ENCODE peak calls at places on chromosomes 4 and X, in five cellular contexts. S is IMR-90, A is H9, C is H1, Q is mesenchymal stem cell. J is an unnamed sample.

GRCh38 chr4:24794916-24795665 is at the start of gene SOD3:
- DNase-seq in A (peak), C (peak), S (peak), Q (peak), J (peak)

GRCh38 chr4:150005537-150005936 is 72.7 kb upstream of the DCLK2 start:
- DNase-seq in C (no peak), S (no peak), A (no peak), Q (no peak), J (no peak)

GRCh38 chrX:8433296-8434094 is 31.1 kb upstream of the VCX3B start:
- DNase-seq in S (no peak), A (no peak), C (no peak), Q (peak), J (no peak)

GRCh38 chrX:8820910-8821527 is 19.8 kb upstream of the FAM9A start:
- DNase-seq in A (peak), Q (peak), C (peak), S (peak), J (no peak)

GRCh38 chrX:69027181-69028005 is 137.9 kb downstream of the PJA1 start:
- DNase-seq in A (no peak), C (no peak), S (peak), Q (peak), J (peak)

GRCh38 chr4:176238157-176238608 is 30.8 kb downstream of the ASB5 start:
- DNase-seq in S (peak), C (no peak), A (no peak), Q (no peak), J (no peak)

GRCh38 chr4:110005461-110006056 is 92.9 kb downstream of the EGF start:
- DNase-seq in C (no peak), Q (peak), S (peak), A (no peak), J (peak)

GRCh38 chr4:3227878-3228675 is 20.9 kb upstream of the MSANTD1 start:
- DNase-seq in S (peak), Q (no peak), C (no peak), A (no peak), J (no peak)

GRCh38 chrX:44247468-44247867 is 96.0 kb downstream of the EFHC2 start:
- DNase-seq in C (no peak), S (no peak), Q (no peak), A (no peak), J (no peak)

GRCh38 chr4:156779046-156779445 is 192.6 kb downstream of the PDGFC start:
- DNase-seq in Q (no peak), A (no peak), C (no peak), S (peak), J (no peak)

GRCh38 chr4:124095596-124095995 is 616.9 kb downstream of the ANKRD50 start:
- DNase-seq in Q (no peak), C (no peak), S (peak), A (no peak), J (no peak)

GRCh38 chr4:153372967-153373562 is 28.6 kb downstream of the MND1 start:
- DNase-seq in C (no peak), S (no peak), Q (no peak), A (no peak), J (no peak)
- H4K91ac ChIP-seq in C (no peak), S (no peak), Q (no peak), A (no peak), J (no peak)

GRCh38 chr4:654871-655734 is 19.0 kb downstream of the ATP5ME start:
- DNase-seq in A (no peak), S (no peak), C (no peak), Q (no peak), J (no peak)
- H4K91ac ChIP-seq in A (no peak), S (no peak), C (no peak), Q (no peak), J (no peak)

GRCh38 chr4:86184216-86184915 is 175.5 kb downstream of the MAPK10 start:
- DNase-seq in C (no peak), Q (no peak), S (peak), A (no peak), J (no peak)
- H4K91ac ChIP-seq in C (no peak), Q (peak), S (no peak), A (no peak), J (no peak)

GRCh38 chr4:687975-688694 is 816 bp downstream of the SLC49A3 start:
- DNase-seq in S (no peak), Q (no peak), A (peak), C (no peak), J (peak)
- H4K91ac ChIP-seq in S (peak), Q (peak), A (no peak), C (no peak), J (peak)

DNA sequence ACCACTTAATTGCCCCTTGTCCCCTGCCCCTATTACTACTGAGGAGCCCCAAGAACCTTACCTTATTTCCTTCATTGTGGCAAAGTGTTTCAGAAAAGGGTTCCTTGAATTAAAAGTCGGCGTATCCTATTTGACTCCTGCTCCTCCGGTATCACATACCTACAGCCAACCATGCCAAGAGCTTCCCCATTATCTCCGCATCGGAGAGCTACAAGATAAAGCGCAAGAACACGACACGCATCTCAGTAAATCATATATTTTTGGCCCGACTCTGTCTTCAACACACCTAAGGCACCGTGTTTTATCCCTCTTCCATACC is 560 bp upstream of the THAP9 start:
- DNase-seq in A (no peak), S (peak), C (no peak), Q (no peak), J (no peak)
- H4K91ac ChIP-seq in A (no peak), S (peak), C (peak), Q (no peak), J (no peak)

DNA sequence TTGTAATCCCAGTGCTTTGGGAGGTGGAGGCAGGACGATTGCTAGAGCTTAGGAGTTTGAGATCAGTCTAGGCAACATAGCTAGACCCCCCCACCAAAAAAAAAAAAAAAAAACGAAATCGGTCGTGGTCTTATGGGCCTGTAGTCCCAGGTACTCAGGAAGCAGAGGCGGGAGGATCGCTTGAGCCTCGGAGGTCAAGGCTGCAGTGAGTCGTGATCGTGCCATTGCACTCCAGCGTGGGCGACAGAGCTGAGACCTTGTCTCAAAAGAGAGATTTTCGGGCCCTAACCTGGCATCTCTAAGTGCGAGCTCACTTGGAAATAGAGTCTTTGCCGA is 7.0 kb upstream of the LETM1 start:
- DNase-seq in S (no peak), A (no peak), C (no peak), Q (no peak), J (no peak)
- H4K91ac ChIP-seq in S (no peak), A (no peak), C (no peak), Q (no peak), J (no peak)

DNA sequence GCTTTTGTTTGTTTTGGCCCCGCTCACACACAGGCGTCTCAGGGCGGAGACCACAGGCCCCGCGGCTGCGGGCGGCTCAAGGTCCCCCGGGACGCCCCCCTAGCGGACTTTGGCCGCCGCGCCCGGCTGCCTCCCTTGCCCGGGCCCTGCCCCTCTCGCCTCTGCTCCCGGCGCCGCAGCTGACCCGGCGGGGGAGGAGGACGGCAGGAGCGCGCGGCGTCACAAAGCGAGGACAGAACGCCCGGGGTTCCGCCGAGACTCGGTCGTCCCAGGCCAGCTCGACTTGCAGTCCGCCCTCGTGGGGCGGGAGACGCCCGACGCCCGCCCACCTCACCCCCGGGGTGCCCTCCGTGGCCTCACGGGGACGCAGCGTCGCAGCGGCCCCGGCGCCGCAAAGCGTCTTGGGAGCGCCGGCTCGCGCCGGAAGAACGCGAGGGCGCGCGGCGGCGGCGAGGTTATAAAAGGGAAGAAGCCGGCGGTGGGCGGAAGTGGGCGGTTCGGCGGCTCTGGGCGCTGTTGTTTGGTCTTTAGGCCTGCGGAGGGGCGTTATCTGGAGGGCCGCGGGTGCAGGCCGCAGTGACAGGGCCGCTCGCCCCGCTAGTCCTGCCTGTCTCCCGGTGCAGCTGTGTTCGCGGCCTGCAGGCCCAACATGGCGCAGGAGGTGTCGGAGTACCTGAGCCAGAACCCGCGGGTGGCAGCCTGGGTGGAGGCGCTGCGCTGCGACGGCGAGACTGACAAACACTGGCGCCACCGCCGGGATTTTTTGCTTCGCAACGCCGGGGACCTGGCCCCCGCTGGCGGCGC is at the start of gene CDKN2AIP:
- DNase-seq in Q (peak), C (peak), S (peak), A (peak), J (peak)
- H4K91ac ChIP-seq in Q (peak), C (peak), S (peak), A (no peak), J (peak)

GRCh38 chrX:154370882-154371770 is 3.3 kb downstream of the FLNA start:
- DNase-seq in Q (peak), A (peak), C (peak), S (peak), J (peak)
- H4K91ac ChIP-seq in Q (peak), A (no peak), C (no peak), S (peak), J (peak)